ENCODE peak calls at places on chromosomes 4 and X, in six cellular contexts. J, K, V, I, E and Z are unnamed samples.

GRCh38 chr4:133997440-133997839 is 204.1 kb downstream of the PABPC4L start:
- DNase-seq in I (no peak), E (no peak), V (no peak), J (no peak), K (no peak), Z (no peak)

GRCh38 chrX:150200820-150201287 is 162.3 kb upstream of the MAMLD1 start:
- DNase-seq in E (peak; percentile 97), J (no peak), K (peak; percentile 59), I (peak; percentile 5), V (peak; percentile 43), Z (no peak)

GRCh38 chr4:71247706-71248105 is 91.1 kb upstream of the SLC4A4 start:
- DNase-seq in I (no peak), J (no peak), K (no peak), V (no peak), E (no peak), Z (no peak)

GRCh38 chr4:30208731-30209435 is 511.3 kb upstream of the PCDH7 start:
- DNase-seq in J (no peak), E (peak; percentile 47), V (no peak), I (no peak), K (no peak), Z (no peak)

GRCh38 chr4:11543710-11544109 is 115.0 kb upstream of the HS3ST1 start:
- DNase-seq in V (no peak), K (no peak), E (peak; percentile 65), I (no peak), J (no peak), Z (no peak)

GRCh38 chr4:52914051-52914605 is 52.0 kb downstream of the RASL11B start:
- DNase-seq in J (no peak), I (no peak), V (no peak), E (peak; percentile 75), K (no peak), Z (no peak)

GRCh38 chrX:29241831-29242230 is 654.6 kb downstream of the IL1RAPL1 start:
- DNase-seq in J (no peak), V (no peak), E (peak; percentile 51), K (no peak), I (no peak), Z (no peak)

GRCh38 chrX:108671526-108671925 is 64.8 kb downstream of the IRS4 start:
- DNase-seq in K (no peak), E (no peak), V (no peak), I (no peak), J (no peak), Z (no peak)

GRCh38 chrX:153738056-153738605 is 13.5 kb downstream of the ABCD1 start:
- DNase-seq in J (no peak), E (no peak), K (no peak), V (no peak), I (no peak), Z (no peak)